ENCODE peak calls at places on chromosomes 11 and 22, in ten cellular contexts. U is neural progenitor cell; J is dermis blood vessel endothelial cell; Y is amniotic stem cell; X is stimulated activated CD8-positive, alpha-beta memory T cell treated with anti-CD3 and anti-CD28 coated beads, Interleukin-4, amount 100 ng/mL, for 24 hours; F is body of pancreas; R is activated CD4-positive, alpha-beta T cell treated with anti-CD3 and anti-CD28 coated beads for 24 hours; N is hippocampal formation; M is midbrain; L is Caki2. E is an unnamed sample.

GRCh38 chr22:31086703-31087330 is 5.7 kb downstream of the SMTN start:
- DNase-seq in U (no peak), J (no peak), Y (no peak), X (no peak), F (no peak), R (no peak), N (no peak), M (no peak), L (no peak), E (no peak)

GRCh38 chr22:45582955-45583320 is 80.3 kb downstream of the FBLN1 start:
- DNase-seq in U (no peak), J (no peak), Y (no peak), X (no peak), F (no peak), R (no peak), N (no peak), M (no peak), L (no peak), E (no peak)

GRCh38 chr22:46575915-46576555 is 38.6 kb upstream of the CELSR1 start:
- DNase-seq in U (peak; percentile 20), J (no peak), Y (no peak), X (no peak), F (no peak), R (no peak), N (no peak), M (no peak), L (no peak), E (no peak)

GRCh38 chr22:33465554-33465953 is 407.4 kb upstream of the SYN3 start:
- DNase-seq in U (no peak), J (no peak), Y (no peak), X (no peak), F (no peak), R (no peak), N (no peak), M (no peak), L (no peak), E (no peak)

GRCh38 chr22:31871475-31871874 is 72.9 kb upstream of the YWHAH start:
- DNase-seq in U (no peak), J (peak; percentile 10), Y (no peak), X (no peak), F (no peak), R (no peak), N (no peak), M (no peak), L (no peak), E (no peak)

GRCh38 chr11:45649544-45650165 is 15.8 kb downstream of the CHST1 start:
- DNase-seq in U (peak; percentile 1), J (no peak), Y (no peak), X (no peak), F (no peak), R (no peak), N (no peak), M (no peak), L (no peak), E (no peak)

GRCh38 chr11:44446996-44447771 is 118.3 kb upstream of the CD82 start:
- DNase-seq in U (no peak), J (no peak), Y (no peak), X (no peak), F (no peak), R (no peak), N (no peak), M (no peak), L (no peak), E (no peak)

GRCh38 chr11:65208785-65209710 is 27.3 kb downstream of the CAPN1 start:
- DNase-seq in U (no peak), J (no peak), Y (no peak), X (no peak), F (no peak), R (no peak), N (no peak), M (no peak), L (no peak), E (no peak)

GRCh38 chr11:119473901-119474681 is 51.1 kb upstream of the THY1 start:
- DNase-seq in U (no peak), J (no peak), Y (no peak), X (no peak), F (no peak), R (no peak), N (no peak), M (no peak), L (no peak), E (no peak)

GRCh38 chr22:40939202-40939601 is 12.0 kb upstream of the RBX1 start:
- DNase-seq in U (no peak), J (no peak), Y (no peak), X (no peak), F (no peak), R (no peak), N (no peak), M (no peak), L (no peak), E (no peak)

GRCh38 chr11:26910192-26910591 is 83.7 kb upstream of the FIBIN start:
- DNase-seq in U (no peak), J (no peak), Y (no peak), X (no peak), F (no peak), R (no peak), N (no peak), M (no peak), L (no peak), E (no peak)

GRCh38 chr22:41047741-41048140 is 44.7 kb upstream of the EP300 start:
- DNase-seq in U (no peak), J (no peak), Y (no peak), X (no peak), F (peak; percentile 4), R (no peak), N (no peak), M (no peak), L (no peak), E (no peak)

GRCh38 chr11:71356904-71357303 is 91.3 kb downstream of the DHCR7 start:
- DNase-seq in U (no peak), J (no peak), Y (no peak), X (no peak), F (no peak), R (no peak), N (no peak), M (no peak), L (no peak), E (no peak)

GRCh38 chr11:64333556-64333955 is 6.4 kb upstream of the CCDC88B start:
- DNase-seq in U (no peak), J (no peak), Y (no peak), X (no peak), F (no peak), R (no peak), N (no peak), M (no peak), L (no peak), E (no peak)

GRCh38 chr22:50314455-50315288 is 7.2 kb upstream of the PLXNB2 start:
- DNase-seq in U (no peak), J (peak; percentile 70), Y (no peak), X (peak; percentile 71), F (no peak), R (peak; percentile 58), N (no peak), M (no peak), L (peak; percentile 76), E (no peak)

GRCh38 chr11:75547617-75548054 is 14.4 kb upstream of the SERPINH1 start:
- DNase-seq in U (peak; percentile 88), J (peak; percentile 85), Y (peak; percentile 39), X (no peak), F (peak; percentile 66), R (no peak), N (peak; percentile 45), M (peak; percentile 60), L (peak; percentile 29), E (peak; percentile 77)

GRCh38 chr11:5229388-5229787 is 2.5 kb upstream of the HBB start:
- DNase-seq in U (peak; percentile 15), J (no peak), Y (no peak), X (no peak), F (no peak), R (no peak), N (no peak), M (no peak), L (no peak), E (no peak)

GRCh38 chr11:125425601-125426000 is 70.5 kb downstream of the FEZ1 start:
- DNase-seq in U (no peak), J (no peak), Y (no peak), X (no peak), F (no peak), R (no peak), N (no peak), M (no peak), L (no peak), E (no peak)

GRCh38 chr22:19442166-19442565 is 5.3 kb downstream of the C22orf39 start:
- DNase-seq in U (no peak), J (no peak), Y (no peak), X (no peak), F (no peak), R (no peak), N (no peak), M (no peak), L (no peak), E (no peak)

GRCh38 chr11:47177229-47177845 is 658 bp upstream of the ARFGAP2 start:
- DNase-seq in U (peak; percentile 85), J (peak; percentile 87), Y (peak; percentile 66), X (peak; percentile 46), F (peak; percentile 85), R (peak; percentile 58), N (peak; percentile 75), M (peak; percentile 86), L (peak; percentile 74), E (peak; percentile 83)

GRCh38 chr11:35735903-35736302 is 73.3 kb downstream of the TRIM44 start:
- DNase-seq in U (no peak), J (peak; percentile 79), Y (no peak), X (no peak), F (peak; percentile 87), R (no peak), N (no peak), M (no peak), L (no peak), E (peak; percentile 69)

GRCh38 chr22:40597541-40598453 is 38.7 kb downstream of the MRTFA start:
- DNase-seq in U (no peak), J (no peak), Y (peak; percentile 34), X (no peak), F (no peak), R (no peak), N (no peak), M (peak; percentile 19), L (no peak), E (peak; percentile 36)

GRCh38 chr11:3165152-3165705 is at the start of gene OSBPL5:
- DNase-seq in U (peak; percentile 81), J (peak; percentile 77), Y (peak; percentile 44), X (peak; percentile 42), F (peak; percentile 76), R (peak; percentile 25), N (peak; percentile 66), M (peak; percentile 75), L (peak; percentile 37), E (peak; percentile 64)

GRCh38 chr22:49281467-49282340 is 546.0 kb downstream of the BRD1 start:
- DNase-seq in U (no peak), J (no peak), Y (no peak), X (no peak), F (no peak), R (no peak), N (no peak), M (no peak), L (peak; percentile 64), E (no peak)

GRCh38 chr11:92302766-92303165 is 78.1 kb downstream of the FAT3 start:
- DNase-seq in U (no peak), J (no peak), Y (no peak), X (no peak), F (no peak), R (no peak), N (no peak), M (no peak), L (no peak), E (no peak)

GRCh38 chr11:132685174-132685611 is 847.1 kb downstream of the OPCML start:
- DNase-seq in U (no peak), J (no peak), Y (peak; percentile 39), X (no peak), F (no peak), R (no peak), N (no peak), M (no peak), L (no peak), E (peak; percentile 48)

GRCh38 chr22:27204280-27204679 is 546.9 kb downstream of the MIAT start:
- DNase-seq in U (no peak), J (no peak), Y (no peak), X (no peak), F (no peak), R (no peak), N (no peak), M (no peak), L (no peak), E (no peak)

GRCh38 chr22:46813816-46814597 is 51.6 kb downstream of the TBC1D22A start:
- DNase-seq in U (no peak), J (peak; percentile 44), Y (no peak), X (no peak), F (no peak), R (no peak), N (no peak), M (no peak), L (no peak), E (peak; percentile 77)

E was measured in fibroblast of pulmonary artery.